ENCODE peak calls at places on chromosome 1, in nine cellular contexts. One of them, this sample, is unnamed.
A peak's percentile ranks its signal among the peaks of the same experiment; 100 is the strongest.

GRCh38 chr1:223645903-223646302 is 19.6 kb downstream of the CAPN8 start:
- DNase-seq in PC-3: no peak
- DNase-seq in fibroblast of villous mesenchyme: no peak
- DNase-seq in astrocyte of the spinal cord: no peak
- DNase-seq in ovary: no peak
- DNase-seq in suprapubic skin: no peak
- DNase-seq in progenitor cell of endocrine pancreas: no peak
- DNase-seq in PC-9: no peak
- DNase-seq in breast epithelium: no peak
- DNase-seq in this sample: no peak

GRCh38 chr1:107936498-107937481 is 28.2 kb downstream of the VAV3 start:
- DNase-seq in PC-3: peak; percentile 99
- DNase-seq in fibroblast of villous mesenchyme: peak; percentile 76
- DNase-seq in astrocyte of the spinal cord: peak; percentile 95
- DNase-seq in ovary: no peak
- DNase-seq in suprapubic skin: peak; percentile 82
- DNase-seq in progenitor cell of endocrine pancreas: no peak
- DNase-seq in PC-9: peak; percentile 100
- DNase-seq in breast epithelium: peak; percentile 93
- DNase-seq in this sample: no peak

GRCh38 chr1:224894915-224895314 is 34.6 kb upstream of the DNAH14 start:
- DNase-seq in PC-3: peak; percentile 65
- DNase-seq in fibroblast of villous mesenchyme: peak; percentile 36
- DNase-seq in astrocyte of the spinal cord: peak; percentile 26
- DNase-seq in ovary: no peak
- DNase-seq in suprapubic skin: no peak
- DNase-seq in progenitor cell of endocrine pancreas: no peak
- DNase-seq in PC-9: peak; percentile 46
- DNase-seq in breast epithelium: no peak
- DNase-seq in this sample: no peak

GRCh38 chr1:196214866-196215265 is 393.4 kb downstream of the KCNT2 start:
- DNase-seq in PC-3: no peak
- DNase-seq in fibroblast of villous mesenchyme: no peak
- DNase-seq in astrocyte of the spinal cord: no peak
- DNase-seq in ovary: no peak
- DNase-seq in suprapubic skin: no peak
- DNase-seq in progenitor cell of endocrine pancreas: no peak
- DNase-seq in PC-9: no peak
- DNase-seq in breast epithelium: no peak
- DNase-seq in this sample: no peak

GRCh38 chr1:158121604-158122254 is 59.0 kb upstream of the CD1D start:
- DNase-seq in PC-3: peak; percentile 83
- DNase-seq in fibroblast of villous mesenchyme: peak; percentile 36
- DNase-seq in astrocyte of the spinal cord: peak; percentile 37
- DNase-seq in ovary: peak; percentile 53
- DNase-seq in suprapubic skin: no peak
- DNase-seq in progenitor cell of endocrine pancreas: peak; percentile 22
- DNase-seq in PC-9: peak; percentile 34
- DNase-seq in breast epithelium: no peak
- DNase-seq in this sample: peak; percentile 62

GRCh38 chr1:63969461-63969893 is 195.7 kb downstream of the ROR1 start:
- DNase-seq in PC-3: peak; percentile 77
- DNase-seq in fibroblast of villous mesenchyme: no peak
- DNase-seq in astrocyte of the spinal cord: no peak
- DNase-seq in ovary: no peak
- DNase-seq in suprapubic skin: no peak
- DNase-seq in progenitor cell of endocrine pancreas: no peak
- DNase-seq in PC-9: peak; percentile 70
- DNase-seq in breast epithelium: peak; percentile 40
- DNase-seq in this sample: no peak

GRCh38 chr1:246176126-246177024 is 330.7 kb downstream of the SMYD3 start:
- DNase-seq in PC-3: peak; percentile 22
- DNase-seq in fibroblast of villous mesenchyme: peak; percentile 48
- DNase-seq in astrocyte of the spinal cord: no peak
- DNase-seq in ovary: peak; percentile 64
- DNase-seq in suprapubic skin: no peak
- DNase-seq in progenitor cell of endocrine pancreas: peak; percentile 9
- DNase-seq in PC-9: no peak
- DNase-seq in breast epithelium: no peak
- DNase-seq in this sample: no peak

GRCh38 chr1:201763439-201764140 is 65.4 kb upstream of the IPO9 start:
- DNase-seq in PC-3: no peak
- DNase-seq in fibroblast of villous mesenchyme: peak; percentile 70
- DNase-seq in astrocyte of the spinal cord: peak; percentile 44
- DNase-seq in ovary: no peak
- DNase-seq in suprapubic skin: no peak
- DNase-seq in progenitor cell of endocrine pancreas: no peak
- DNase-seq in PC-9: no peak
- DNase-seq in breast epithelium: no peak
- DNase-seq in this sample: no peak

GRCh38 chr1:154141240-154141639 is 13.6 kb downstream of the NUP210L start:
- DNase-seq in PC-3: peak; percentile 37
- DNase-seq in fibroblast of villous mesenchyme: peak; percentile 22
- DNase-seq in astrocyte of the spinal cord: no peak
- DNase-seq in ovary: no peak
- DNase-seq in suprapubic skin: no peak
- DNase-seq in progenitor cell of endocrine pancreas: no peak
- DNase-seq in PC-9: no peak
- DNase-seq in breast epithelium: peak; percentile 25
- DNase-seq in this sample: no peak

GRCh38 chr1:43930168-43930948 is 3.2 kb upstream of the ARTN start:
- DNase-seq in PC-3: peak; percentile 38
- DNase-seq in fibroblast of villous mesenchyme: no peak
- DNase-seq in astrocyte of the spinal cord: no peak
- DNase-seq in ovary: no peak
- DNase-seq in suprapubic skin: no peak
- DNase-seq in progenitor cell of endocrine pancreas: no peak
- DNase-seq in PC-9: no peak
- DNase-seq in breast epithelium: no peak
- DNase-seq in this sample: peak; percentile 40
- TF ChIP-seq CTCF in PC-3: peak; percentile 58
- TF ChIP-seq CTCF in fibroblast of villous mesenchyme: peak; percentile 38
- TF ChIP-seq CTCF in astrocyte of the spinal cord: peak; percentile 42
- TF ChIP-seq CTCF in ovary: no peak
- TF ChIP-seq CTCF in suprapubic skin: peak; percentile 34
- TF ChIP-seq CTCF in progenitor cell of endocrine pancreas: peak; percentile 66
- TF ChIP-seq CTCF in PC-9: peak; percentile 63
- TF ChIP-seq CTCF in breast epithelium: no peak
- TF ChIP-seq CTCF in this sample: peak; percentile 68

GRCh38 chr1:5099558-5099957 is 445.1 kb downstream of the AJAP1 start:
- DNase-seq in PC-3: no peak
- DNase-seq in fibroblast of villous mesenchyme: no peak
- DNase-seq in astrocyte of the spinal cord: no peak
- DNase-seq in ovary: no peak
- DNase-seq in suprapubic skin: no peak
- DNase-seq in progenitor cell of endocrine pancreas: no peak
- DNase-seq in PC-9: no peak
- DNase-seq in breast epithelium: no peak
- DNase-seq in this sample: no peak
- TF ChIP-seq CTCF in PC-3: no peak
- TF ChIP-seq CTCF in fibroblast of villous mesenchyme: no peak
- TF ChIP-seq CTCF in astrocyte of the spinal cord: no peak
- TF ChIP-seq CTCF in ovary: no peak
- TF ChIP-seq CTCF in suprapubic skin: no peak
- TF ChIP-seq CTCF in progenitor cell of endocrine pancreas: no peak
- TF ChIP-seq CTCF in PC-9: no peak
- TF ChIP-seq CTCF in breast epithelium: no peak
- TF ChIP-seq CTCF in this sample: no peak

DNA sequence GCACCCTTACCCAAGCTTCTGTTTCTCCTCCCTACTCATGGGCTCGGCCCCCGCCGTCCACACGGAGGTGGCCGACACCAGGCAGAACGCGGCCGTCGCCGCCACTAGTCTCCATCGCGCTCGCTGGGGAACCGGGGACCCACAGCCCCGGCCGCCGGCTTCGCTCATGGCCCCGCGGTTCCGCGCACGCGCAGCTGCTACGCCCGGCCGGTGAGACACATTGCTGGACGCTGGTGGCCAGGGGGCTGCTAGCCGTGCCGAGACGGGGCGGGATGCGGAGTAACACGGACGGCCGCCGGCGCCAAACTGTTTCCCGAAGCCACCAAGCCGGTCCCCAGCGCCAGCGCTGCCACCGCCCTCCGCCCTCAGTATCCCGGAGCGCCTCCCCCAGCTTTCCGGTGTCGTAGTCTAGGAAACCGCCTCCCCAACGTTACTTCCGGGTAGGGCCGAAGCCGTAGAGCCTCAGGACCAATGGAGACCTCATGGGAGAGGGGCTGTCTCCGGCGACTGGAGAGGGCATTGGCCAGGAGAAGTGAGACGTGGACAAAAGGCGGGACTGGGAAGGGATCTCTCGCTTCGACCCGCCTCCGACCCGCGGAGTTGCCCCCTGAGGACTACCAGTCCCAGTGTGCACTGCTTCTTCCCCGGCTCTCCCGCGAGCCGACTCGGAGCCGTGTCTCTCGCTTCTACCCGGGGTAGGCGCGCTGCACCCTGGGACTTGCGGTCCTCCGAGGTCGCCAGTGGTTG is at the start of gene EDEM3:
- DNase-seq in PC-3: peak; percentile 95
- DNase-seq in fibroblast of villous mesenchyme: peak; percentile 99
- DNase-seq in astrocyte of the spinal cord: peak; percentile 99
- DNase-seq in ovary: peak; percentile 97
- DNase-seq in suprapubic skin: peak; percentile 99
- DNase-seq in progenitor cell of endocrine pancreas: peak; percentile 94
- DNase-seq in PC-9: peak; percentile 98
- DNase-seq in breast epithelium: peak; percentile 99
- DNase-seq in this sample: peak; percentile 94
- TF ChIP-seq CTCF in PC-3: no peak
- TF ChIP-seq CTCF in fibroblast of villous mesenchyme: no peak
- TF ChIP-seq CTCF in astrocyte of the spinal cord: no peak
- TF ChIP-seq CTCF in ovary: no peak
- TF ChIP-seq CTCF in suprapubic skin: no peak
- TF ChIP-seq CTCF in progenitor cell of endocrine pancreas: no peak
- TF ChIP-seq CTCF in PC-9: no peak
- TF ChIP-seq CTCF in breast epithelium: no peak
- TF ChIP-seq CTCF in this sample: no peak

GRCh38 chr1:61341426-61341825 is 259.1 kb downstream of the NFIA start:
- DNase-seq in PC-3: no peak
- DNase-seq in fibroblast of villous mesenchyme: no peak
- DNase-seq in astrocyte of the spinal cord: no peak
- DNase-seq in ovary: no peak
- DNase-seq in suprapubic skin: no peak
- DNase-seq in progenitor cell of endocrine pancreas: no peak
- DNase-seq in PC-9: no peak
- DNase-seq in breast epithelium: no peak
- DNase-seq in this sample: no peak

GRCh38 chr1:61338899-61339298 is 256.5 kb downstream of the NFIA start:
- DNase-seq in PC-3: no peak
- DNase-seq in fibroblast of villous mesenchyme: no peak
- DNase-seq in astrocyte of the spinal cord: no peak
- DNase-seq in ovary: no peak
- DNase-seq in suprapubic skin: no peak
- DNase-seq in progenitor cell of endocrine pancreas: no peak
- DNase-seq in PC-9: no peak
- DNase-seq in breast epithelium: no peak
- DNase-seq in this sample: no peak

GRCh38 chr1:61337037-61337436 is 254.7 kb downstream of the NFIA start:
- DNase-seq in PC-3: peak; percentile 24
- DNase-seq in fibroblast of villous mesenchyme: no peak
- DNase-seq in astrocyte of the spinal cord: no peak
- DNase-seq in ovary: no peak
- DNase-seq in suprapubic skin: no peak
- DNase-seq in progenitor cell of endocrine pancreas: no peak
- DNase-seq in PC-9: no peak
- DNase-seq in breast epithelium: no peak
- DNase-seq in this sample: no peak

GRCh38 chr1:61337471-61337870 is 255.1 kb downstream of the NFIA start:
- DNase-seq in PC-3: no peak
- DNase-seq in fibroblast of villous mesenchyme: peak; percentile 55
- DNase-seq in astrocyte of the spinal cord: no peak
- DNase-seq in ovary: no peak
- DNase-seq in suprapubic skin: no peak
- DNase-seq in progenitor cell of endocrine pancreas: no peak
- DNase-seq in PC-9: no peak
- DNase-seq in breast epithelium: no peak
- DNase-seq in this sample: no peak

GRCh38 chr1:61337981-61338848 is 255.9 kb downstream of the NFIA start:
- DNase-seq in PC-3: peak; percentile 96
- DNase-seq in fibroblast of villous mesenchyme: peak; percentile 90
- DNase-seq in astrocyte of the spinal cord: peak; percentile 96
- DNase-seq in ovary: peak; percentile 59
- DNase-seq in suprapubic skin: peak; percentile 85
- DNase-seq in progenitor cell of endocrine pancreas: peak; percentile 36
- DNase-seq in PC-9: peak; percentile 92
- DNase-seq in breast epithelium: peak; percentile 80
- DNase-seq in this sample: peak; percentile 48
- TF ChIP-seq CTCF in PC-3: peak; percentile 93
- TF ChIP-seq CTCF in fibroblast of villous mesenchyme: peak; percentile 67
- TF ChIP-seq CTCF in astrocyte of the spinal cord: peak; percentile 65
- TF ChIP-seq CTCF in ovary: peak; percentile 21
- TF ChIP-seq CTCF in suprapubic skin: peak; percentile 64
- TF ChIP-seq CTCF in progenitor cell of endocrine pancreas: peak; percentile 63
- TF ChIP-seq CTCF in PC-9: peak; percentile 77
- TF ChIP-seq CTCF in breast epithelium: peak; percentile 64
- TF ChIP-seq CTCF in this sample: peak; percentile 67

This sample was measured in endothelial cell.